ENCODE peak calls at places on chromosomes 2 and 18, in six cellular contexts. J is K562, O is H1, V is SK-N-SH, C is HepG2, D is GM12878. F is an unnamed sample.

GRCh38 chr2:189236066-189236465 is 56.5 kb upstream of the COL5A2 start:
- DNase-seq in D (no peak), V (no peak), O (no peak), C (no peak), J (no peak), F (no peak)

GRCh38 chr2:136378712-136379595 is 261.0 kb upstream of the CXCR4 start:
- DNase-seq in D (no peak), J (peak), V (peak), C (peak), O (peak), F (peak)

GRCh38 chr2:142190805-142191204 is 60.0 kb upstream of the LRP1B start:
- DNase-seq in O (no peak), J (no peak), V (no peak), C (no peak), D (no peak), F (no peak)

GRCh38 chr2:205702576-205702975 is 20.3 kb downstream of the NRP2 start:
- DNase-seq in O (no peak), V (no peak), D (no peak), C (peak), J (no peak), F (no peak)

GRCh38 chr2:128617661-128618060 is 299.0 kb upstream of the HS6ST1 start:
- DNase-seq in V (no peak), C (no peak), J (no peak), O (no peak), D (no peak), F (no peak)

GRCh38 chr2:230564805-230565779 is 147.6 kb upstream of the CAB39 start:
- DNase-seq in C (no peak), D (no peak), V (no peak), O (no peak), J (no peak), F (peak)

GRCh38 chr18:3664563-3665178 is 214.7 kb downstream of the TGIF1 start:
- DNase-seq in V (no peak), O (no peak), C (peak), D (no peak), J (peak), F (peak)

GRCh38 chr2:239146011-239146641 is 254.7 kb downstream of the HDAC4 start:
- DNase-seq in C (no peak), D (peak), J (no peak), O (no peak), V (no peak), F (no peak)

GRCh38 chr2:2127474-2127873 is 203.6 kb downstream of the MYT1L start:
- DNase-seq in C (no peak), D (no peak), O (no peak), J (no peak), V (no peak), F (no peak)

GRCh38 chr2:154546341-154546740 is 152.2 kb upstream of the KCNJ3 start:
- DNase-seq in J (no peak), D (no peak), V (no peak), C (no peak), O (no peak), F (no peak)

GRCh38 chr2:46719499-46719898 is 196.1 kb downstream of the MCFD2 start:
- DNase-seq in O (no peak), C (no peak), J (no peak), D (no peak), V (no peak), F (no peak)

GRCh38 chr2:240626531-240627300 is 1.4 kb downstream of the GPR35 start:
- DNase-seq in D (no peak), J (no peak), V (peak), C (peak), O (no peak), F (peak)

GRCh38 chr18:31356025-31356424 is 20.6 kb upstream of the DSG4 start:
- DNase-seq in D (peak), J (no peak), C (no peak), O (no peak), V (no peak), F (no peak)

GRCh38 chr2:149178626-149179025 is 140.1 kb downstream of the LYPD6B start:
- DNase-seq in D (no peak), O (no peak), V (no peak), C (no peak), J (no peak), F (no peak)

GRCh38 chr2:189854956-189855355 is 70.7 kb downstream of the PMS1 start:
- DNase-seq in D (no peak), V (no peak), O (no peak), C (no peak), J (no peak), F (no peak)

GRCh38 chr18:21004721-21005120 is 106.9 kb downstream of the ROCK1 start:
- DNase-seq in O (no peak), D (no peak), V (no peak), C (no peak), J (no peak), F (peak)

GRCh38 chr2:226256237-226256636 is 543.4 kb downstream of the IRS1 start:
- DNase-seq in O (no peak), J (no peak), C (no peak), V (no peak), D (no peak), F (no peak)

GRCh38 chr2:176813526-176814179 is 398.9 kb upstream of the HNRNPA3 start:
- DNase-seq in O (no peak), C (no peak), D (no peak), J (no peak), V (no peak), F (no peak)

GRCh38 chr2:176817061-176817565 is 395.5 kb upstream of the HNRNPA3 start:
- DNase-seq in O (no peak), V (peak), D (no peak), J (no peak), C (no peak), F (no peak)

GRCh38 chr2:176812376-176812775 is 400.2 kb upstream of the HNRNPA3 start:
- DNase-seq in C (no peak), D (no peak), J (no peak), V (no peak), O (no peak), F (no peak)

GRCh38 chr2:176814740-176815367 is 397.7 kb upstream of the HNRNPA3 start:
- DNase-seq in O (no peak), V (peak), D (peak), J (peak), C (peak), F (no peak)

DNA sequence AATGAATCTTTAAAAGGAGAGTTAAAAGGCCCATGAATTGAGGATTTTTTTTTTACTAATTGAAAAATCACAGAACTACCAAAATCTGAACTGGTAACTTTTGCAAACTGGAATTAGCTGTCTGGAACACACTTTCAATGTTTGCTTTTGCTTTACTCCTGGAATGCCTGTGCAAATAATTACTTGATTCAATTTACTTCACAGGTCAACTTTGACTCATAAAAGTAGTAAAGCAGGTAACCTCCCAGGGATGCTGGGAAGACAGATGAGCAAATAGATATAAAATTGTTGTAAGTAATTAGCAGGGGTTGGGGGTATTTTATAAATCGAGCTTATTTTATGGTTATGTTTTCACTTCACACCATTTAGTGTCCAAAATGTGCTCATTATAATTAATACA is 398.3 kb upstream of the HNRNPA3 start:
- DNase-seq in C (no peak), D (no peak), V (no peak), O (no peak), J (no peak), F (no peak)
- TF ChIP-seq CTCF in C (no peak), D (no peak), V (no peak), O (no peak), J (no peak), F (no peak)

DNA sequence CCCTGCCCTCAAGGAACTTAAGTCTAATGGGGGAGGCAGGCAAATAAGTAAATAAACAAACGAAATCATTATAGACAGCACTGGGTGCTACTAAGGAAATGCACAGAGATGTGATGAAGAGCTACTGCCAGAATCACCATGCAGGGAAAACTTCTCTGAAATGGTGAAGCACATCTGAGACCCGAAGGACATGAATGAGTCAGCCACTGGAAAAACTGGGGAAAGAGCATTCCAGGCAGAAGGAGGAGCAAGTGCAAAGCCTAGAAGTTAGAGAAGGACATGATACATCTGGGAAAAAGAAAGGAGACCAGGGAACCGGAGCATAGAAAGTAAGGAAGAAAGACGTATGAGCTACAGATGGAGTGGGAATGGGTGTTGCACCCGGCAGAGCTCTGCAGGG is 56.8 kb downstream of the TGFA start:
- DNase-seq in D (no peak), O (no peak), C (no peak), V (no peak), J (no peak), F (no peak)
- TF ChIP-seq GABPA in D (no peak), O (no peak), C (no peak), V (no peak), J (no peak), F (no peak)

GRCh38 chr2:29314816-29315571 is 199.8 kb downstream of the CLIP4 start:
- DNase-seq in O (no peak), D (peak), C (no peak), V (no peak), J (no peak), F (peak)
- TF ChIP-seq CTCF in O (no peak), D (no peak), C (no peak), V (no peak), J (no peak), F (no peak)

GRCh38 chr2:237348281-237348865 is 65.6 kb downstream of the COL6A3 start:
- DNase-seq in C (no peak), D (no peak), O (no peak), J (no peak), V (no peak), F (no peak)

GRCh38 chr2:237350070-237350469 is 63.9 kb downstream of the COL6A3 start:
- DNase-seq in O (no peak), V (no peak), J (no peak), D (no peak), C (no peak), F (no peak)

GRCh38 chr2:237343993-237344392 is 70.0 kb downstream of the COL6A3 start:
- DNase-seq in D (no peak), V (no peak), O (no peak), J (no peak), C (no peak), F (no peak)

GRCh38 chr2:237344972-237345870 is 68.7 kb downstream of the COL6A3 start:
- DNase-seq in V (no peak), J (no peak), C (no peak), O (no peak), D (no peak), F (no peak)

GRCh38 chr2:237345891-237346640 is 67.9 kb downstream of the COL6A3 start:
- DNase-seq in D (no peak), J (no peak), O (no peak), C (no peak), V (no peak), F (no peak)
- TF ChIP-seq GABPA in D (no peak), J (no peak), O (no peak), C (no peak), V (no peak), F (no peak)